ENCODE peak calls at places on chromosome 17, in five cellular contexts. O, F, N, L and S are unnamed samples.
A peak's percentile ranks its signal among the peaks of the same experiment; 100 is the strongest.

GRCh38 chr17:71899317-71899716 is 221.5 kb upstream of the SOX9 start:
- DNase-seq in O (no peak), F (no peak), N (no peak), L (peak; percentile 42), S (no peak)

GRCh38 chr17:61409301-61410099 is 9.9 kb downstream of the TBX2 start:
- DNase-seq in O (peak; percentile 85), F (peak; percentile 77), N (no peak), L (no peak), S (no peak)

GRCh38 chr17:73630957-73631595 is 13.2 kb downstream of the SDK2 start:
- DNase-seq in O (no peak), F (no peak), N (no peak), L (no peak), S (no peak)

GRCh38 chr17:61967729-61968128 is 39.9 kb upstream of the INTS2 start:
- DNase-seq in O (no peak), F (no peak), N (no peak), L (no peak), S (no peak)

GRCh38 chr17:56908061-56908542 is 5.7 kb downstream of the TRIM25 start:
- DNase-seq in O (no peak), F (no peak), N (no peak), L (no peak), S (no peak)

GRCh38 chr17:81337449-81337848 is 42.3 kb upstream of the SLC38A10 start:
- DNase-seq in O (peak; percentile 85), F (no peak), N (no peak), L (no peak), S (no peak)

GRCh38 chr17:280901-281300 is 71.7 kb downstream of the RPH3AL start:
- DNase-seq in O (peak; percentile 26), F (no peak), N (no peak), L (no peak), S (no peak)

GRCh38 chr17:15441315-15441714 is 26.1 kb downstream of the CDRT4 start:
- DNase-seq in O (no peak), F (peak; percentile 95), N (no peak), L (no peak), S (no peak)

GRCh38 chr17:64081802-64082799 is 47.8 kb downstream of the ERN1 start:
- DNase-seq in O (no peak), F (peak; percentile 95), N (no peak), L (peak; percentile 62), S (no peak)

GRCh38 chr17:62919388-62919787 is 46.6 kb upstream of the TANC2 start:
- DNase-seq in O (no peak), F (peak; percentile 7), N (no peak), L (peak; percentile 73), S (no peak)

GRCh38 chr17:10177921-10178788 is 20.3 kb downstream of the GAS7 start:
- DNase-seq in O (no peak), F (peak; percentile 62), N (no peak), L (peak; percentile 17), S (no peak)

GRCh38 chr17:75908201-75908600 is 3.5 kb upstream of the MRPL38 start:
- DNase-seq in O (no peak), F (no peak), N (peak; percentile 75), L (no peak), S (no peak)

GRCh38 chr17:47225911-47226688 is 17.0 kb downstream of the MYL4 start:
- DNase-seq in O (no peak), F (peak; percentile 60), N (no peak), L (peak; percentile 43), S (no peak)

GRCh38 chr17:49621420-49621819 is 45.7 kb downstream of the NXPH3 start:
- DNase-seq in O (no peak), F (no peak), N (no peak), L (no peak), S (no peak)

GRCh38 chr17:77376795-77377751 is 236.3 kb downstream of the SEC14L1 start:
- DNase-seq in O (peak; percentile 64), F (peak; percentile 91), N (peak; percentile 81), L (no peak), S (no peak)

GRCh38 chr17:58184308-58184985 is 8.1 kb upstream of the EPX start:
- DNase-seq in O (no peak), F (peak; percentile 6), N (no peak), L (peak; percentile 67), S (no peak)

GRCh38 chr17:2181206-2181983 is 122.2 kb downstream of the SMG6 start:
- DNase-seq in O (peak; percentile 45), F (peak; percentile 91), N (peak; percentile 86), L (peak; percentile 96), S (no peak)

GRCh38 chr17:72466199-72466598 is 345.4 kb downstream of the SOX9 start:
- DNase-seq in O (no peak), F (peak; percentile 71), N (no peak), L (peak; percentile 68), S (no peak)

GRCh38 chr17:4206945-4207344 is 56.8 kb downstream of the ANKFY1 start:
- DNase-seq in O (no peak), F (no peak), N (no peak), L (no peak), S (no peak)

GRCh38 chr17:48539177-48539576 is 5.7 kb downstream of the HOXB2 start:
- DNase-seq in O (no peak), F (peak; percentile 39), N (no peak), L (peak; percentile 94), S (no peak)

GRCh38 chr17:60720763-60721531 is 43.3 kb downstream of the BCAS3 start:
- DNase-seq in O (no peak), F (peak; percentile 76), N (no peak), L (peak; percentile 72), S (peak; percentile 61)

GRCh38 chr17:7023576-7024401 is 939 bp downstream of the BCL6B start:
- DNase-seq in O (peak; percentile 96), F (peak; percentile 84), N (peak; percentile 94), L (peak; percentile 83), S (peak; percentile 83)

GRCh38 chr17:63698886-63699637 is 863 bp downstream of the LIMD2 start:
- DNase-seq in O (peak; percentile 69), F (peak; percentile 28), N (no peak), L (peak; percentile 61), S (peak; percentile 32)

GRCh38 chr17:14196337-14196997 is 40.2 kb downstream of the CDRT15 start:
- DNase-seq in O (no peak), F (no peak), N (no peak), L (no peak), S (no peak)
- TF ChIP-seq CTCF in O (peak; percentile 11), F (peak; percentile 22), N (no peak), L (peak; percentile 21), S (peak; percentile 44)

GRCh38 chr17:44776628-44777393 is 18.0 kb downstream of the ADAM11 start:
- DNase-seq in O (no peak), F (no peak), N (no peak), L (no peak), S (no peak)

GRCh38 chr17:44773140-44773539 is 14.4 kb downstream of the ADAM11 start:
- DNase-seq in O (no peak), F (no peak), N (no peak), L (no peak), S (no peak)

GRCh38 chr17:44774271-44775135 is 15.7 kb downstream of the ADAM11 start:
- DNase-seq in O (peak; percentile 100), F (peak; percentile 65), N (peak; percentile 84), L (peak; percentile 63), S (peak; percentile 99)

GRCh38 chr17:44775838-44776621 is 17.2 kb downstream of the ADAM11 start:
- DNase-seq in O (no peak), F (no peak), N (no peak), L (no peak), S (peak; percentile 98)

DNA sequence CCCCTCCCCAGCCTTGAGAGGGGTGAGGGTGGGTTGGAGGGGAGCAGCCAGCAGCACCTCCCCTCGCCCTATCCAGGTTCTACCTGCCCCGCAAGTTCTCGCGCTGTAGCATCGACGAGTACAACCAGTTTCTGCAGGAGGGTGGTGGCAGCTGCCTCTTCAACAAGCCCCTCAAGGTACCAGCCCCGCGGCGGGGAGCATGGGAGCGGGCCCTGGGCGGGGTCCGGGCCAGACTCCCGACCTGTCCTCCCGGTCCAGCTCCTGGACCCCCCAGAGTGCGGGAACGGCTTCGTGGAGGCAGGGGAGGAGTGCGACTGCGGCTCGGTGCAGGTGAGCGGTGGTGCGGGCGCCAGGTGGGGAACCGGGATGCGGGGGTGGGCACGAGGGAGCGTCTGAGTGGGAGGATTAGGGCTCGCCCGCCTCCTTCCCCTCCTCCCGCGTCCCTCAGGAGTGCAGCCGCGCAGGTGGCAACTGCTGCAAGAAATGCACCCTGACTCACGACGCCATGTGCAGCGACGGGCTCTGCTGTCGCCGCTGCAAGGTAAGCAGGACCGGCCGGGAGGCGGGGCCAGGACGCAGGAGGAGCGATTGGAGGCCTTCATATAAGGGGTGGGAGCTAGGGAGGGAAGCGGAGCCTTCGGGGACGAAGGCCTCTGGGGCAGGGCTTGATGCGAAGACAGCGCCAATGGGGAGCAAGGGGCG is 16.5 kb downstream of the ADAM11 start:
- DNase-seq in O (peak; percentile 95), F (peak; percentile 97), N (peak; percentile 96), L (peak; percentile 98), S (no peak)
- TF ChIP-seq CTCF in O (no peak), F (no peak), N (peak; percentile 32), L (no peak), S (peak; percentile 10)

GRCh38 chr17:17701112-17701511 is 19.9 kb downstream of the RAI1 start:
- DNase-seq in O (no peak), F (no peak), N (no peak), L (no peak), S (no peak)

GRCh38 chr17:17702370-17702769 is 21.1 kb downstream of the RAI1 start:
- DNase-seq in O (no peak), F (no peak), N (no peak), L (no peak), S (no peak)

GRCh38 chr17:17701658-17702057 is 20.4 kb downstream of the RAI1 start:
- DNase-seq in O (no peak), F (no peak), N (no peak), L (no peak), S (no peak)

GRCh38 chr17:17703608-17703919 is 22.3 kb downstream of the RAI1 start:
- DNase-seq in O (no peak), F (peak; percentile 49), N (no peak), L (no peak), S (no peak)

GRCh38 chr17:17702821-17703607 is 21.8 kb downstream of the RAI1 start:
- DNase-seq in O (no peak), F (peak; percentile 77), N (no peak), L (no peak), S (no peak)
- TF ChIP-seq CTCF in O (no peak), F (peak; percentile 30), N (peak; percentile 31), L (no peak), S (no peak)

DNA sequence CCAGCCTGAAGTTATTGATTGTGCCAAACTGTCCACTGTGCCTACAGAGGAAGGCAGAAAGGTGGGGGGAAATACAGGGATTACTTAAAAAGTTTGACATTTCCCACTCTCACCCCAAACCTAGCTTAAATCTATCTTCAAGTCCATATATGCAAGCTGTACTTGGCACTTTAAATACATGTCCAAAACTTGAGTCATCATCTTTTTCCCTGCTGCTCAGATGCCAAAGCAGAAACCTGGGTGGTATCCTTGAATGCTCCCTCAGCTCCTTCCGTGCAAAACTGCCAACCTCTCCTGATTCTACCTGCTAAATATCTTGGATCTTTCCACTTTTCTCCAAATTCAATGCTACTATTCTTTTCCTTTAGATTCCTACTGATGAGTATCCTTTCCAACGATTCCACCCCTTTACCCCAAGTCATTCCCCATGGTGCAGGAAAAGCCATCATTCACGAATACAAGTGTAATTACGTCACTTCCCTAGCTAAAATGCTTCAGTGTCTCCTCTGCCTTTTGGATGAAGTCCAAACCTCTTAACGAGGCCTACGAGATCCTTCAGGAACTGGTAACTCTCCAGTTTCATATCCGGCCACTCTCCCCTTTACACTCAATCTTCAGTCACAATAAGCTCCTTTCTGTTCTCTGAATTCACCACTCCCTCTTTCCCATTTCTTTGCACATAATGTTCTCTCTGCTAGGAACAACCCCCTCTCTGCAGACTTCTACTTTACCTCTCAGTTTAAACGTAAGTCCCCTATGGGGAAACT is 9.3 kb downstream of the BECN1 start:
- DNase-seq in O (no peak), F (peak; percentile 73), N (no peak), L (peak; percentile 91), S (no peak)
- TF ChIP-seq CTCF in O (no peak), F (no peak), N (no peak), L (no peak), S (no peak)